ENCODE peak calls at places on chromosomes 3 and 15, in seven cellular contexts. One of them, this sample, is unnamed. For H3K4me1, the result is how much of the 10 kb centered on the place peaks cover.

GRCh38 chr3:4712109-4712508 is 219.0 kb downstream of the ITPR1 start:
- DNase-seq in uterus: no peak
- DNase-seq in pancreas: no peak
- DNase-seq in left ventricle myocardium inferior: no peak
- DNase-seq in testis: no peak
- DNase-seq in fibroblast of lung: peak
- DNase-seq in cardiac muscle cell: peak
- DNase-seq in this sample: no peak

GRCh38 chr3:114400369-114400768 is 106.5 kb downstream of the TIGIT start:
- DNase-seq in uterus: no peak
- DNase-seq in pancreas: no peak
- DNase-seq in left ventricle myocardium inferior: no peak
- DNase-seq in testis: no peak
- DNase-seq in fibroblast of lung: no peak
- DNase-seq in cardiac muscle cell: no peak
- DNase-seq in this sample: no peak

GRCh38 chr15:89034305-89034704 is 54.0 kb upstream of the ABHD2 start:
- DNase-seq in uterus: no peak
- DNase-seq in pancreas: no peak
- DNase-seq in left ventricle myocardium inferior: no peak
- DNase-seq in testis: no peak
- DNase-seq in fibroblast of lung: peak
- DNase-seq in cardiac muscle cell: peak
- DNase-seq in this sample: no peak

GRCh38 chr3:58051196-58051595 is 43.0 kb downstream of the FLNB start:
- DNase-seq in uterus: no peak
- DNase-seq in pancreas: no peak
- DNase-seq in left ventricle myocardium inferior: no peak
- DNase-seq in testis: no peak
- DNase-seq in fibroblast of lung: peak
- DNase-seq in cardiac muscle cell: peak
- DNase-seq in this sample: no peak

GRCh38 chr15:76840830-76841460 is 64.2 kb downstream of the SCAPER start:
- DNase-seq in uterus: no peak
- DNase-seq in pancreas: no peak
- DNase-seq in left ventricle myocardium inferior: no peak
- DNase-seq in testis: no peak
- DNase-seq in fibroblast of lung: peak
- DNase-seq in cardiac muscle cell: peak
- DNase-seq in this sample: no peak

GRCh38 chr3:52181543-52181942 is 16.4 kb upstream of the ALAS1 start:
- DNase-seq in uterus: no peak
- DNase-seq in pancreas: no peak
- DNase-seq in left ventricle myocardium inferior: no peak
- DNase-seq in testis: peak
- DNase-seq in fibroblast of lung: peak
- DNase-seq in cardiac muscle cell: peak
- DNase-seq in this sample: no peak

GRCh38 chr3:39407259-39407629 is 724 bp downstream of the RPSA start:
- DNase-seq in uterus: no peak
- DNase-seq in pancreas: no peak
- DNase-seq in left ventricle myocardium inferior: no peak
- DNase-seq in testis: no peak
- DNase-seq in fibroblast of lung: peak
- DNase-seq in cardiac muscle cell: peak
- DNase-seq in this sample: no peak

GRCh38 chr3:189513281-189514151 is 117.7 kb upstream of the TP63 start:
- DNase-seq in uterus: no peak
- DNase-seq in pancreas: no peak
- DNase-seq in left ventricle myocardium inferior: no peak
- DNase-seq in testis: no peak
- DNase-seq in fibroblast of lung: no peak
- DNase-seq in cardiac muscle cell: no peak
- DNase-seq in this sample: no peak

GRCh38 chr3:123088360-123088759 is 21.5 kb downstream of the PDIA5 start:
- DNase-seq in uterus: no peak
- DNase-seq in pancreas: no peak
- DNase-seq in left ventricle myocardium inferior: no peak
- DNase-seq in testis: no peak
- DNase-seq in fibroblast of lung: no peak
- DNase-seq in cardiac muscle cell: no peak
- DNase-seq in this sample: no peak

GRCh38 chr3:52682016-52682415 is 3.7 kb downstream of the PBRM1 start:
- DNase-seq in uterus: peak
- DNase-seq in pancreas: no peak
- DNase-seq in left ventricle myocardium inferior: no peak
- DNase-seq in testis: peak
- DNase-seq in fibroblast of lung: peak
- DNase-seq in cardiac muscle cell: peak
- DNase-seq in this sample: no peak

GRCh38 chr15:48680841-48681240 is 35.3 kb upstream of the FBN1 start:
- DNase-seq in uterus: no peak
- DNase-seq in pancreas: no peak
- DNase-seq in left ventricle myocardium inferior: no peak
- DNase-seq in testis: no peak
- DNase-seq in fibroblast of lung: peak
- DNase-seq in cardiac muscle cell: peak
- DNase-seq in this sample: no peak

GRCh38 chr3:48014358-48014757 is 1.9 kb downstream of the MAP4 start:
- DNase-seq in uterus: no peak
- DNase-seq in pancreas: no peak
- DNase-seq in left ventricle myocardium inferior: no peak
- DNase-seq in testis: no peak
- DNase-seq in fibroblast of lung: no peak
- DNase-seq in cardiac muscle cell: peak
- DNase-seq in this sample: no peak

GRCh38 chr15:77959094-77959879 is 118.2 kb downstream of the TBC1D2B start:
- DNase-seq in uterus: peak
- DNase-seq in pancreas: peak
- DNase-seq in left ventricle myocardium inferior: peak
- DNase-seq in testis: peak
- DNase-seq in fibroblast of lung: peak
- DNase-seq in cardiac muscle cell: peak
- DNase-seq in this sample: peak

GRCh38 chr15:80076321-80077318 is 17.1 kb downstream of the ZFAND6 start:
- DNase-seq in uterus: no peak
- DNase-seq in pancreas: no peak
- DNase-seq in left ventricle myocardium inferior: no peak
- DNase-seq in testis: no peak
- DNase-seq in fibroblast of lung: peak
- DNase-seq in cardiac muscle cell: no peak
- DNase-seq in this sample: no peak

DNA sequence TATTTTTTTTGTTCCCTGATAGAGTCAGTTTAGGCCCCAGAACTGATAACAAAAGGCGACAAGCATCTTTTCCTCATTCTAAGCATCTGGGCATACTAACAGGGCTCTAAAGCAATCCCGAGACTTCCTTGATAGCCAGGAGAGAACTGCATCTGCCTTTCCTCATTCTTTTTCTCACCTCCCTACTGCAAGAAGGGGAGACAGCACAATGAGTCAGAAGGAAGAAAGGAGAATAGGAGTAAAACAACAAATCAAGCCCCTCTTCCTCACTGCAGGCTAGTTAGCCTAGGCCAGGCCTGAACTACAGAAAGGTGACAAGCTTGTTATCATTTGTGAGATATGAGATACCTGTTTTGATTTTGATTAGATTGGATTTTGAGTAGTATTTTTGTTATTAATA is 97.9 kb downstream of the NAALADL2 start:
- DNase-seq in uterus: no peak
- DNase-seq in pancreas: no peak
- DNase-seq in left ventricle myocardium inferior: no peak
- DNase-seq in testis: no peak
- DNase-seq in fibroblast of lung: no peak
- DNase-seq in cardiac muscle cell: no peak
- DNase-seq in this sample: no peak
- H3K4me1 ChIP-seq in uterus: under half
- H3K4me1 ChIP-seq in pancreas: under half
- H3K4me1 ChIP-seq in left ventricle myocardium inferior: under half
- H3K4me1 ChIP-seq in testis: under half
- H3K4me1 ChIP-seq in fibroblast of lung: under half
- H3K4me1 ChIP-seq in cardiac muscle cell: under half
- H3K4me1 ChIP-seq in this sample: under half

GRCh38 chr15:58227706-58228543 is 89.7 kb downstream of the AQP9 start:
- DNase-seq in uterus: peak
- DNase-seq in pancreas: peak
- DNase-seq in left ventricle myocardium inferior: peak
- DNase-seq in testis: peak
- DNase-seq in fibroblast of lung: peak
- DNase-seq in cardiac muscle cell: peak
- DNase-seq in this sample: peak
- TF ChIP-seq CTCF in uterus: peak
- TF ChIP-seq CTCF in pancreas: peak
- TF ChIP-seq CTCF in left ventricle myocardium inferior: peak
- TF ChIP-seq CTCF in testis: peak
- TF ChIP-seq CTCF in fibroblast of lung: peak
- TF ChIP-seq CTCF in cardiac muscle cell: peak
- TF ChIP-seq CTCF in this sample: peak

GRCh38 chr3:43286115-43286885 is at the start of gene SNRK:
- DNase-seq in uterus: peak
- DNase-seq in pancreas: peak
- DNase-seq in left ventricle myocardium inferior: peak
- DNase-seq in testis: peak
- DNase-seq in fibroblast of lung: peak
- DNase-seq in cardiac muscle cell: peak
- DNase-seq in this sample: peak
- H3K27ac ChIP-seq in uterus: peak
- H3K27ac ChIP-seq in pancreas: peak
- H3K27ac ChIP-seq in left ventricle myocardium inferior: peak
- H3K27ac ChIP-seq in testis: peak
- H3K27ac ChIP-seq in fibroblast of lung: peak
- H3K27ac ChIP-seq in cardiac muscle cell: peak
- H3K27ac ChIP-seq in this sample: peak

GRCh38 chr3:127987309-127987995 is 64.8 kb upstream of the SEC61A1 start:
- DNase-seq in uterus: no peak
- DNase-seq in pancreas: no peak
- DNase-seq in left ventricle myocardium inferior: no peak
- DNase-seq in testis: no peak
- DNase-seq in fibroblast of lung: no peak
- DNase-seq in cardiac muscle cell: no peak
- DNase-seq in this sample: no peak

GRCh38 chr3:127988770-127989518 is 63.3 kb upstream of the SEC61A1 start:
- DNase-seq in uterus: no peak
- DNase-seq in pancreas: no peak
- DNase-seq in left ventricle myocardium inferior: no peak
- DNase-seq in testis: no peak
- DNase-seq in fibroblast of lung: no peak
- DNase-seq in cardiac muscle cell: no peak
- DNase-seq in this sample: no peak

GRCh38 chr3:127985216-127985615 is 67.0 kb upstream of the SEC61A1 start:
- DNase-seq in uterus: no peak
- DNase-seq in pancreas: no peak
- DNase-seq in left ventricle myocardium inferior: no peak
- DNase-seq in testis: no peak
- DNase-seq in fibroblast of lung: no peak
- DNase-seq in cardiac muscle cell: no peak
- DNase-seq in this sample: no peak

GRCh38 chr3:127985655-127986225 is 66.5 kb upstream of the SEC61A1 start:
- DNase-seq in uterus: no peak
- DNase-seq in pancreas: no peak
- DNase-seq in left ventricle myocardium inferior: no peak
- DNase-seq in testis: no peak
- DNase-seq in fibroblast of lung: no peak
- DNase-seq in cardiac muscle cell: no peak
- DNase-seq in this sample: no peak

GRCh38 chr3:127986803-127987202 is 65.4 kb upstream of the SEC61A1 start:
- DNase-seq in uterus: no peak
- DNase-seq in pancreas: no peak
- DNase-seq in left ventricle myocardium inferior: peak
- DNase-seq in testis: no peak
- DNase-seq in fibroblast of lung: no peak
- DNase-seq in cardiac muscle cell: no peak
- DNase-seq in this sample: no peak
- H3K4me1 ChIP-seq in uterus: under half
- H3K4me1 ChIP-seq in pancreas: under half
- H3K4me1 ChIP-seq in left ventricle myocardium inferior: under half
- H3K4me1 ChIP-seq in testis: under half
- H3K4me1 ChIP-seq in fibroblast of lung: under half
- H3K4me1 ChIP-seq in cardiac muscle cell: under half
- H3K4me1 ChIP-seq in this sample: under half

DNA sequence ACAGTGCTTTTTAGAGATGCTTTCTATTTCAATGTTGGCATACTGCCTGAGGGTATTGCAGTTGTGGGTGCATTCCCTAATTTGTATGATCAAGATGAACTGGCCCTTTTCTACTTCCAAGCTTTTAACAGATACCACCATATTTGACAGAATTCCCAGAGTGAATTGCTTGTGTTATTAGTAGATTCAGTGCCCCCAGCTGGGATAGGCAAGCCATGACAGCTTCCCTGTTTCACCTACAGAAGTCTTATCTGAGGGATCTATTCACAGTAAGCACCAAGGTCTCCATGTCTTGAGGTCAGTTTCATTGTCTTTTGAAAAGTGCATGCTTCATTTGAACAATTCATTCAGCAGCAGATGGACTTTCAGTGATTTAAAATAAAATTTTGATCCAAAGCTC is 68.8 kb upstream of the GOLGA6B start:
- DNase-seq in uterus: no peak
- DNase-seq in pancreas: no peak
- DNase-seq in left ventricle myocardium inferior: no peak
- DNase-seq in testis: no peak
- DNase-seq in fibroblast of lung: peak
- DNase-seq in cardiac muscle cell: peak
- DNase-seq in this sample: no peak
- TF ChIP-seq CTCF in uterus: no peak
- TF ChIP-seq CTCF in pancreas: no peak
- TF ChIP-seq CTCF in left ventricle myocardium inferior: peak
- TF ChIP-seq CTCF in testis: no peak
- TF ChIP-seq CTCF in fibroblast of lung: peak
- TF ChIP-seq CTCF in cardiac muscle cell: peak
- TF ChIP-seq CTCF in this sample: peak

GRCh38 chr15:81095690-81096365 is 38.2 kb upstream of the CFAP161 start:
- DNase-seq in uterus: no peak
- DNase-seq in pancreas: no peak
- DNase-seq in left ventricle myocardium inferior: no peak
- DNase-seq in testis: no peak
- DNase-seq in fibroblast of lung: no peak
- DNase-seq in cardiac muscle cell: no peak
- DNase-seq in this sample: no peak

GRCh38 chr15:81093961-81094360 is 40.1 kb upstream of the CFAP161 start:
- DNase-seq in uterus: no peak
- DNase-seq in pancreas: no peak
- DNase-seq in left ventricle myocardium inferior: no peak
- DNase-seq in testis: no peak
- DNase-seq in fibroblast of lung: no peak
- DNase-seq in cardiac muscle cell: no peak
- DNase-seq in this sample: no peak

GRCh38 chr15:81096398-81096797 is 37.7 kb upstream of the CFAP161 start:
- DNase-seq in uterus: no peak
- DNase-seq in pancreas: no peak
- DNase-seq in left ventricle myocardium inferior: no peak
- DNase-seq in testis: no peak
- DNase-seq in fibroblast of lung: no peak
- DNase-seq in cardiac muscle cell: no peak
- DNase-seq in this sample: no peak

GRCh38 chr15:81091889-81092558 is 42.0 kb upstream of the CFAP161 start:
- DNase-seq in uterus: peak
- DNase-seq in pancreas: peak
- DNase-seq in left ventricle myocardium inferior: no peak
- DNase-seq in testis: peak
- DNase-seq in fibroblast of lung: peak
- DNase-seq in cardiac muscle cell: peak
- DNase-seq in this sample: peak

GRCh38 chr15:81092559-81092902 is 41.5 kb upstream of the CFAP161 start:
- DNase-seq in uterus: no peak
- DNase-seq in pancreas: no peak
- DNase-seq in left ventricle myocardium inferior: peak
- DNase-seq in testis: peak
- DNase-seq in fibroblast of lung: no peak
- DNase-seq in cardiac muscle cell: peak
- DNase-seq in this sample: peak
- H3K27ac ChIP-seq in uterus: peak
- H3K27ac ChIP-seq in pancreas: no peak
- H3K27ac ChIP-seq in left ventricle myocardium inferior: peak
- H3K27ac ChIP-seq in testis: peak
- H3K27ac ChIP-seq in fibroblast of lung: peak
- H3K27ac ChIP-seq in cardiac muscle cell: peak
- H3K27ac ChIP-seq in this sample: peak

This sample was measured in psoas muscle.